ENCODE peak calls at places on chromosomes 11 and 22, in eight cellular contexts. K is heart right ventricle, R is fibroblast of lung, S is heart left ventricle, V is AG10803, H is GM23338, G is prostate gland, I is IMR-90. A is an unnamed sample.

GRCh38 chr11:46378296-46378695 is 3.2 kb upstream of the MDK start:
- DNase-seq in R (no peak), H (no peak), V (no peak), K (no peak), S (no peak), G (no peak), I (no peak), A (no peak)

GRCh38 chr11:114563077-114563476 is 3.4 kb upstream of the NXPE1 start:
- DNase-seq in S (no peak), H (no peak), K (no peak), G (no peak), R (no peak), V (no peak), I (peak; percentile 8), A (no peak)

GRCh38 chr11:121887564-121887963 is 228.5 kb downstream of the BLID start:
- DNase-seq in R (no peak), K (no peak), V (no peak), H (no peak), S (no peak), I (no peak), G (no peak), A (no peak)

GRCh38 chr11:85947431-85948272 is 92.5 kb downstream of the CCDC83 start:
- DNase-seq in S (peak; percentile 61), V (peak; percentile 93), H (no peak), I (peak; percentile 93), G (no peak), R (peak; percentile 97), K (no peak), A (peak; percentile 73)

GRCh38 chr22:27874185-27874584 is 44.9 kb downstream of the PITPNB start:
- DNase-seq in I (no peak), R (no peak), G (no peak), S (no peak), V (no peak), H (no peak), K (no peak), A (no peak)

GRCh38 chr11:30143098-30143705 is 87.6 kb upstream of the FSHB start:
- DNase-seq in R (peak; percentile 17), I (peak; percentile 15), S (no peak), G (no peak), V (peak; percentile 27), H (peak; percentile 80), K (no peak), A (no peak)

GRCh38 chr22:50082961-50083461 is 2.2 kb downstream of the MLC1 start:
- DNase-seq in V (no peak), H (no peak), G (no peak), I (no peak), R (no peak), S (no peak), K (no peak), A (no peak)

GRCh38 chr11:119306373-119306890 is 10.5 kb downstream of the MCAM start:
- DNase-seq in V (peak; percentile 76), I (peak; percentile 42), R (peak; percentile 27), S (no peak), H (no peak), K (no peak), G (no peak), A (no peak)

GRCh38 chr22:41445171-41446056 is 1.2 kb downstream of the TOB2 start:
- DNase-seq in H (peak; percentile 71), K (no peak), R (no peak), G (peak; percentile 30), S (peak; percentile 51), V (no peak), I (no peak), A (no peak)

GRCh38 chr22:41437198-41437597 is 9.4 kb downstream of the TOB2 start:
- DNase-seq in S (no peak), K (no peak), I (no peak), H (no peak), V (no peak), R (no peak), G (no peak), A (no peak)

GRCh38 chr22:29073618-29074275 is 912 bp downstream of the KREMEN1 start:
- DNase-seq in S (peak; percentile 43), R (peak; percentile 17), V (peak; percentile 25), G (peak; percentile 50), H (peak; percentile 83), K (peak; percentile 61), I (no peak), A (no peak)

GRCh38 chr11:73199446-73199845 is 18.6 kb upstream of the P2RY2 start:
- DNase-seq in I (no peak), H (no peak), K (no peak), V (no peak), R (no peak), S (no peak), G (no peak), A (no peak)

GRCh38 chr11:44592125-44592643 is 26.7 kb downstream of the CD82 start:
- DNase-seq in G (no peak), I (peak; percentile 65), H (no peak), V (peak; percentile 92), K (no peak), R (peak; percentile 79), S (no peak), A (no peak)

GRCh38 chr11:9052316-9052715 is 39.1 kb downstream of the SCUBE2 start:
- DNase-seq in I (no peak), R (no peak), G (no peak), S (no peak), K (no peak), H (no peak), V (no peak), A (no peak)

GRCh38 chr22:46289244-46289891 is 7.3 kb upstream of the GTSE1 start:
- DNase-seq in H (no peak), K (no peak), G (no peak), R (no peak), S (no peak), V (no peak), I (no peak), A (no peak)

GRCh38 chr22:46290121-46290842 is 6.4 kb upstream of the GTSE1 start:
- DNase-seq in I (no peak), V (no peak), S (peak; percentile 49), H (no peak), G (no peak), K (peak; percentile 49), R (no peak), A (no peak)

GRCh38 chr22:46286941-46287872 is 9.5 kb upstream of the GTSE1 start:
- DNase-seq in I (no peak), H (no peak), V (no peak), G (no peak), S (no peak), K (no peak), R (no peak), A (no peak)

GRCh38 chr22:46287873-46288751 is 8.6 kb upstream of the GTSE1 start:
- DNase-seq in H (no peak), V (no peak), I (no peak), R (no peak), K (peak; percentile 47), S (peak; percentile 49), G (no peak), A (no peak)

DNA sequence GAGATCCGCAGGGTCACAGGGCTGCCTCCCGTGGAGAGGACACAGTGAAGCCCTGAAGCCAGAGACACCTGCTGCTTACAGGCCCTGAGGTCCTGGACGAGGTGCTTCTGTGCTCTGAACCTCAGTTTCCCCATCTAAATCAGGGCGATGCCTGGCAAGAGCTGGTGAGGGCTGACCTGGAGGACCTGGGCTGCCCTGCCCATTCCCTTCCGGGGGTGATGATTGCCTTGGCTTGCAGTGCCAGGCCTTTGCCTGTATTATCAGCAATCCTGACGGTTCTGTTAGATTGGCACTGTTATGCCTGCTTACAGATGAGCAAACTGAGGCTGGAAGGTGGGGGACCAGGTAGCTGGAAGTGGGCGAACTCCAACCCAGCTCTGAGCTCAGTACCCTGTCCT is 7.8 kb upstream of the GTSE1 start:
- DNase-seq in G (no peak), K (no peak), R (no peak), S (no peak), I (no peak), V (no peak), H (no peak), A (no peak)
- H3K4me3 ChIP-seq in G (no peak overlapping the region), K (no peak overlapping the region), R (no peak overlapping the region), S (no peak overlapping the region), I (no peak overlapping the region), V (no peak overlapping the region), H (no peak overlapping the region), A (no peak overlapping the region)

DNA sequence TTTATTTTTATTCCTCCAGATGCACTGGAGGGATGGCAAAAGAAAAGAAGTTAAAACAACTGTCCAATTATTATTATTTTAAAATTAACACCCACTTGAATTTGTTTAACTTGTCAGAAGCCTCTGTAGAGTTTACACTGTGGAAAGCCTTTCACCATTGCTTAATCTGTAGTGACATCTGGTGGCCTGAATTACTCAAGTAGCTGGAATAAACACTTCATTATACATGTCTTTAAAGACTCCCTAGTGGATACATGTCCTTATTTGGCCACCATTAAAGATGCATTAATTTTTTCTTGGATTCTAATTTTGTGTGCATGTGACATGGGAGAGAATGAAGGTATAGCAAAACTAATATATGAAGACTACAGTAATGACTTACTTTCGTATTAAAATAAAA is 1496.5 kb downstream of the FAM181B start:
- DNase-seq in G (peak; percentile 25), V (peak; percentile 0), I (peak; percentile 4), K (no peak), H (peak; percentile 74), R (peak; percentile 67), S (no peak), A (peak; percentile 26)
- TF ChIP-seq CTCF in G (no peak), V (peak; percentile 21), I (peak; percentile 29), K (peak; percentile 48), H (peak; percentile 86), R (peak; percentile 46), S (peak; percentile 49), A (peak; percentile 56)

GRCh38 chr11:62885137-62885536 is 4.4 kb downstream of the SLC3A2 start:
- DNase-seq in I (no peak), G (no peak), K (no peak), R (no peak), V (no peak), H (no peak), S (no peak), A (no peak)
- H3K4me3 ChIP-seq in I (no peak overlapping the region), G (no peak overlapping the region), K (no peak overlapping the region), R (peak overlapping the region; percentile 16), V (peak overlapping the region; percentile 44), H (no peak overlapping the region), S (no peak overlapping the region), A (peak overlapping the region; percentile 31)

GRCh38 chr11:75697906-75698563 is 19.6 kb upstream of the MOGAT2 start:
- DNase-seq in H (no peak), I (no peak), S (no peak), R (no peak), V (no peak), G (no peak), K (no peak), A (no peak)
- TF ChIP-seq CTCF in H (no peak), I (no peak), S (no peak), R (no peak), V (no peak), G (no peak), K (no peak), A (no peak)

DNA sequence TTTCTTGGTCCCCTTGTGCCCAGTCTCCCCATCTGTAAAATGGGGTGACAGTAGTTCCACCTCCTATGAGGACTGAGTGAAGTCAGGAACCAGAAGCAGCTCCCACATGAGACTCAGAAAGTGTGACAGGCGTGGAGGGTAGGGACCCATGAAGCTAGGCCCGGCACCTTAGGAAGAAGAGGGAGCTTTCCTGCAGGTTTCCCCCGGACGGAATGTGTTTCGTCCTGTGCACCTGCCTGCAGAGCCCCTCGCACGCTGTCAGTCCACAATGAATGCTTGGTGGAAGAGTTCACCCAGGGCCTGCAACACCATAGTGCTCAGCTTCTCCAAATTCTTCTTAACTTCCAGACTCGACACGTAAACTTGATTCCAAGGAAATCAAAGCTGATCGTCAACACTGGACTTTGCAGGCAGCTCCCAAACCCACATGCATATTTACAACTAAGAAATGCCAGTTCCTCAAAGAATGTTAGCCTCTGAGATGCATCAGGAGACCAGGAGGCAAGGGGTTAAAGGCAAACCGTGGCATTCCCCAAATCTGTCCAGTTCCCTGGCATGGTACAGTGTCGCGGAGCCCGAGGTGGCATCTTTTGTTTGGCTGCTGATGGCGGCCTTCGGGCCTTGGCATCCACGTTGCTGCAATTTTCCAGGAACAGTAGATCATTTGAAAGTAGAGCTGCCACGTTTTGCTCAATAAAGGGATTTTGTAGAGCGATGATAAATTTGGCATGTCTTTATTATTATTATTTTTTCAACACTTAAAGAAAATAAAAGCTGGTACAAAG is 15.4 kb downstream of the LRP5 start:
- DNase-seq in V (no peak), R (no peak), G (no peak), K (no peak), H (no peak), I (no peak), S (no peak), A (no peak)
- H3K4me3 ChIP-seq in V (no peak overlapping the region), R (no peak overlapping the region), G (no peak overlapping the region), K (no peak overlapping the region), H (peak overlapping the region; percentile 22), I (no peak overlapping the region), S (no peak overlapping the region), A (no peak overlapping the region)

A was measured in retinal pigment epithelial cell.